ENCODE peak calls at places on chromosomes 16 and 17, in five cellular contexts. M is stimulated activated CD4-positive, alpha-beta T cell treated with anti-CD3 and anti-CD28 coated beads, Interleukin-1b, Interleukin-23, amount 100 ng/mL, for 24 hours; Y is NCI-H345; P is lung microvascular endothelial cell; S is ascending aorta. Z is an unnamed sample.

GRCh38 chr17:35588196-35588920 is 1.2 kb downstream of the AP2B1 start:
- DNase-seq in P (no peak), Y (no peak), M (no peak), S (no peak), Z (no peak)

GRCh38 chr16:89200850-89201466 is 621 bp upstream of the SLC22A31 start:
- DNase-seq in Y (no peak), P (no peak), M (no peak), S (no peak), Z (no peak)

GRCh38 chr17:77212833-77213777 is 72.3 kb downstream of the SEC14L1 start:
- DNase-seq in P (no peak), Y (no peak), S (no peak), M (no peak), Z (no peak)

GRCh38 chr17:19533718-19534561 is at the start of gene SLC47A1:
- DNase-seq in P (peak; percentile 68), S (no peak), M (no peak), Y (no peak), Z (peak; percentile 45)

GRCh38 chr16:24589997-24590396 is 50.6 kb downstream of the RBBP6 start:
- DNase-seq in M (no peak), P (peak; percentile 41), S (no peak), Y (no peak), Z (no peak)

GRCh38 chr16:73413469-73414190 is 365.7 kb upstream of the ZFHX3 start:
- DNase-seq in M (no peak), S (no peak), P (no peak), Y (no peak), Z (no peak)

GRCh38 chr16:79542196-79542859 is 58.2 kb downstream of the MAF start:
- DNase-seq in Y (no peak), S (peak; percentile 21), M (no peak), P (no peak), Z (no peak)

GRCh38 chr16:53482123-53482522 is 20.9 kb downstream of the AKTIP start:
- DNase-seq in Y (no peak), S (no peak), P (no peak), M (no peak), Z (no peak)

GRCh38 chr17:61260061-61260797 is 139.4 kb upstream of the TBX2 start:
- DNase-seq in Y (no peak), M (no peak), S (no peak), P (no peak), Z (no peak)

GRCh38 chr16:68658258-68658973 is 13.3 kb downstream of the CDH3 start:
- DNase-seq in M (no peak), P (no peak), S (no peak), Y (no peak), Z (peak; percentile 41)

GRCh38 chr17:51428668-51429486 is 168.5 kb downstream of the UTP18 start:
- DNase-seq in Y (no peak), S (no peak), M (no peak), P (no peak), Z (no peak)

GRCh38 chr16:27544671-27545070 is 5.0 kb downstream of the GTF3C1 start:
- DNase-seq in P (no peak), S (no peak), Y (no peak), M (no peak), Z (no peak)

GRCh38 chr17:76232342-76232741 is 8.0 kb downstream of the RNF157 start:
- DNase-seq in Y (no peak), M (no peak), P (no peak), S (no peak), Z (no peak)

GRCh38 chr17:44002141-44002848 is 2.1 kb upstream of the NAGS start:
- DNase-seq in S (no peak), P (peak; percentile 87), M (no peak), Y (no peak), Z (no peak)

GRCh38 chr16:85359147-85359822 is 247.0 kb upstream of the CIBAR2 start:
- DNase-seq in Y (no peak), M (no peak), P (no peak), S (no peak), Z (no peak)

GRCh38 chr16:68416057-68417046 is 32.0 kb downstream of the SMPD3 start:
- DNase-seq in P (no peak), M (no peak), Y (peak; percentile 80), S (no peak), Z (no peak)

GRCh38 chr16:20073203-20074088 is at the start of gene GPR139:
- DNase-seq in S (no peak), P (peak; percentile 4), M (no peak), Y (peak; percentile 50), Z (no peak)